ENCODE peak calls at places on chromosomes 5 and 9, in eight cellular contexts. V is tibial artery, Z is ovary, U is Peyer's patch, A is upper lobe of right lung, T is IMR-90, B is heart left ventricle, C is adrenal gland. S is an unnamed sample. For H3K27me3, the result is how much of the 10 kb centered on the place peaks cover.

GRCh38 chr9:15240927-15241326 is 66.1 kb downstream of the TTC39B start:
- DNase-seq in V (no peak), T (no peak), A (no peak), U (no peak), B (no peak), Z (no peak), C (no peak), S (no peak)

GRCh38 chr5:147303976-147304375 is 69.2 kb downstream of the STK32A start:
- DNase-seq in C (peak), T (peak), Z (no peak), U (no peak), V (no peak), B (no peak), A (no peak), S (no peak)

GRCh38 chr9:104075801-104076753 is 18.0 kb upstream of the SMC2 start:
- DNase-seq in A (no peak), C (no peak), B (no peak), Z (no peak), U (no peak), V (no peak), T (peak), S (no peak)

GRCh38 chr9:112273826-112274225 is 59.6 kb downstream of the PTBP3 start:
- DNase-seq in C (no peak), A (no peak), B (no peak), Z (no peak), T (no peak), U (no peak), V (no peak), S (no peak)

GRCh38 chr9:115146581-115147021 is 28.6 kb upstream of the TNC start:
- DNase-seq in V (no peak), Z (no peak), T (peak), B (no peak), A (no peak), U (no peak), C (no peak), S (no peak)

GRCh38 chr5:79456890-79457583 is 56.9 kb downstream of the HOMER1 start:
- DNase-seq in T (no peak), C (no peak), Z (no peak), A (no peak), U (no peak), B (no peak), V (no peak), S (no peak)

GRCh38 chr5:153782589-153783238 is 256.0 kb downstream of the FAM114A2 start:
- DNase-seq in U (no peak), C (no peak), B (no peak), A (no peak), Z (no peak), V (no peak), T (peak), S (no peak)

GRCh38 chr9:124306098-124306735 is 48.5 kb downstream of the NEK6 start:
- DNase-seq in T (peak), U (no peak), C (no peak), V (no peak), B (no peak), Z (no peak), A (no peak), S (no peak)

GRCh38 chr9:27599102-27599501 is 25.8 kb upstream of the C9orf72 start:
- DNase-seq in C (no peak), B (no peak), A (no peak), T (no peak), U (no peak), V (no peak), Z (no peak), S (no peak)

GRCh38 chr5:84384604-84385575 is at the start of gene EDIL3:
- DNase-seq in B (peak), T (peak), A (no peak), Z (no peak), U (no peak), V (peak), C (peak), S (peak)

GRCh38 chr9:76425677-76426453 is 31.6 kb upstream of the RFK start:
- DNase-seq in B (no peak), C (no peak), Z (no peak), U (no peak), A (no peak), T (no peak), V (no peak), S (no peak)

DNA sequence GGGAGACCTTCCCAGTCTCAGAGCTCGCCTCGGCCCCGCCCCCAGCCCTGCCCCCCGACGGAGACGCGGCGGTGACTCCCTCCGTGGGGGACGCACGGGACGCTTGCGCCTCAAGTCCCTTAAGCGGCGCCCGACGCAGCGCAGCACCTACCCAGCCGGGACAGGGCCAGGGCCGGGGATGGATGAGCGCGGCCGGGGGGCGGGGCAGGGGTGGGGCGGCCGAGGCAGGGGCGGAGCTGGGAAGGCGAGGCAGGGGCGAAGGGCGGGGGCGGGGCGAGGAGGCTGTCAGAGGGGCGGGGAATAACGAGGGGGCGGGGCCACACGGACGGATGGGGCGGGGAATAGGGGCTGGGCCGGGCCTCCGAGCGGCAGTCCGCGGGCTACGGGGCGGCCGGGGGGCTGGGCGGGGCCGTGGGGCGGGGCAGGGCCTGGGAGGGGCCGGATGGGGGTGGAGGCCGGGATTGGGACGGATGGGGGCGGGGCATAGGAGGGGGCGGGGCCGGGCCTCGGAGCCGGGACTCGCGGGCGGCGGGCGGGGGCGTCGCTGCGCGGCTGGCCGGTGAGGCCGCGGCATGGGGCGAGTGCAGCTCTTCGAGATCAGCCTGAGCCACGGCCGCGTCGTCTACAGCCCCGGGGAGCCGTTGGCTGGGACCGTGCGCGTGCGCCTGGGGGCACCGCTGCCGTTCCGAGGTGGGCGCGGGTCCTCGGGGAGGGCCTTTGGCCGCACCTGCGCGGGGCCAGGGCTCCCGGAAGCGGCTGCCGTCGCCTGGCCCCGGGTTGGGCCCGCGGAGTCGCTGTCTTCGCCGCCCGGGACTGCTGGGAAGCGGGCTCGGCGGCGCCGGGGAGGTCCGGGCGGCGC is at the start of gene ARRDC1:
- DNase-seq in A (peak), V (peak), B (peak), C (peak), Z (peak), U (peak), T (peak), S (peak)
- TF ChIP-seq CTCF in A (no peak), V (no peak), B (no peak), C (no peak), Z (no peak), U (no peak), T (no peak), S (no peak)

GRCh38 chr9:20557890-20558608 is 64.2 kb downstream of the MLLT3 start:
- DNase-seq in B (no peak), T (no peak), V (no peak), C (no peak), U (no peak), A (no peak), Z (no peak), S (no peak)

GRCh38 chr9:20559236-20559896 is 62.9 kb downstream of the MLLT3 start:
- DNase-seq in C (no peak), B (no peak), U (no peak), A (no peak), Z (no peak), V (no peak), T (peak), S (no peak)

GRCh38 chr9:20557286-20557685 is 65.0 kb downstream of the MLLT3 start:
- DNase-seq in T (no peak), A (no peak), Z (no peak), B (no peak), U (no peak), C (no peak), V (no peak), S (no peak)

GRCh38 chr9:20561542-20561941 is 60.8 kb downstream of the MLLT3 start:
- DNase-seq in Z (no peak), V (no peak), U (no peak), A (no peak), C (no peak), B (no peak), T (no peak), S (no peak)

GRCh38 chr9:20558609-20559016 is 63.7 kb downstream of the MLLT3 start:
- DNase-seq in B (no peak), C (no peak), Z (no peak), A (no peak), T (peak), U (no peak), V (no peak), S (no peak)
- H3K4me3 ChIP-seq in B (no peak), C (no peak), Z (no peak), A (no peak), T (no peak), U (no peak), V (no peak), S (no peak)

GRCh38 chr9:135221576-135221950 is 134.1 kb downstream of the OLFM1 start:
- DNase-seq in B (no peak), Z (no peak), U (no peak), A (no peak), T (no peak), C (no peak), V (no peak), S (no peak)

GRCh38 chr9:135218331-135219225 is 131.1 kb downstream of the OLFM1 start:
- DNase-seq in T (no peak), A (peak), U (no peak), Z (no peak), C (no peak), B (no peak), V (no peak), S (peak)

GRCh38 chr9:135220601-135221575 is 133.4 kb downstream of the OLFM1 start:
- DNase-seq in B (no peak), T (no peak), Z (no peak), V (no peak), A (peak), C (no peak), U (no peak), S (peak)

GRCh38 chr9:135217836-135218235 is 130.4 kb downstream of the OLFM1 start:
- DNase-seq in B (no peak), U (no peak), V (no peak), Z (no peak), A (peak), T (no peak), C (no peak), S (no peak)

GRCh38 chr9:135219676-135220600 is 132.5 kb downstream of the OLFM1 start:
- DNase-seq in U (no peak), V (no peak), B (no peak), T (no peak), Z (no peak), C (no peak), A (peak), S (peak)
- H3K27me3 ChIP-seq in U (under half), V (half or more), B (under half), T (under half), Z (under half), C (under half), A (under half), S (under half)

GRCh38 chr5:60929024-60929423 is 15.8 kb downstream of the ERCC8 start:
- DNase-seq in B (no peak), V (no peak), Z (no peak), T (peak), A (no peak), C (no peak), U (no peak), S (no peak)
- TF ChIP-seq CTCF in B (no peak), V (no peak), Z (no peak), T (peak), A (no peak), C (no peak), U (no peak), S (no peak)